ENCODE peak calls at places on chromosomes 12 and 14, in six cellular contexts. One of them, this sample, is unnamed.

GRCh38 chr12:30756074-30756473 is 1.3 kb upstream of the CAPRIN2 start:
- DNase-seq in GM12891: no peak
- DNase-seq in nephron progenitor cell: no peak
- DNase-seq in cerebellar cortex: no peak
- DNase-seq in endodermal cell: no peak
- DNase-seq in breast epithelium: no peak
- DNase-seq in this sample: no peak

GRCh38 chr14:61221906-61222305 is 59.2 kb downstream of the TMEM30B start:
- DNase-seq in GM12891: no peak
- DNase-seq in nephron progenitor cell: no peak
- DNase-seq in cerebellar cortex: no peak
- DNase-seq in endodermal cell: no peak
- DNase-seq in breast epithelium: no peak
- DNase-seq in this sample: no peak

GRCh38 chr12:53224268-53224896 is 7.6 kb downstream of the RARG start:
- DNase-seq in GM12891: no peak
- DNase-seq in nephron progenitor cell: no peak
- DNase-seq in cerebellar cortex: peak
- DNase-seq in endodermal cell: peak
- DNase-seq in breast epithelium: peak
- DNase-seq in this sample: peak

GRCh38 chr14:101689039-101689501 is 72.4 kb upstream of the PPP2R5C start:
- DNase-seq in GM12891: no peak
- DNase-seq in nephron progenitor cell: no peak
- DNase-seq in cerebellar cortex: no peak
- DNase-seq in endodermal cell: no peak
- DNase-seq in breast epithelium: no peak
- DNase-seq in this sample: no peak

GRCh38 chr12:64691793-64692583 is 67.2 kb downstream of the GNS start:
- DNase-seq in GM12891: no peak
- DNase-seq in nephron progenitor cell: no peak
- DNase-seq in cerebellar cortex: no peak
- DNase-seq in endodermal cell: no peak
- DNase-seq in breast epithelium: no peak
- DNase-seq in this sample: peak

GRCh38 chr12:120579179-120579578 is 2.0 kb downstream of the POP5 start:
- DNase-seq in GM12891: no peak
- DNase-seq in nephron progenitor cell: no peak
- DNase-seq in cerebellar cortex: no peak
- DNase-seq in endodermal cell: no peak
- DNase-seq in breast epithelium: no peak
- DNase-seq in this sample: no peak

GRCh38 chr12:131260251-131260905 is 306.7 kb downstream of the ADGRD1 start:
- DNase-seq in GM12891: no peak
- DNase-seq in nephron progenitor cell: no peak
- DNase-seq in cerebellar cortex: no peak
- DNase-seq in endodermal cell: no peak
- DNase-seq in breast epithelium: no peak
- DNase-seq in this sample: no peak

GRCh38 chr12:67457799-67458680 is 188.9 kb downstream of the CAND1 start:
- DNase-seq in GM12891: no peak
- DNase-seq in nephron progenitor cell: no peak
- DNase-seq in cerebellar cortex: no peak
- DNase-seq in endodermal cell: no peak
- DNase-seq in breast epithelium: peak
- DNase-seq in this sample: peak

GRCh38 chr14:67473290-67474082 is 15.0 kb downstream of the TMEM229B start:
- DNase-seq in GM12891: no peak
- DNase-seq in nephron progenitor cell: no peak
- DNase-seq in cerebellar cortex: no peak
- DNase-seq in endodermal cell: no peak
- DNase-seq in breast epithelium: no peak
- DNase-seq in this sample: no peak

GRCh38 chr12:68940731-68941130 is 7.8 kb upstream of the CPM start:
- DNase-seq in GM12891: no peak
- DNase-seq in nephron progenitor cell: no peak
- DNase-seq in cerebellar cortex: no peak
- DNase-seq in endodermal cell: no peak
- DNase-seq in breast epithelium: no peak
- DNase-seq in this sample: no peak

GRCh38 chr12:68932701-68933563 is at the start of gene CPM:
- DNase-seq in GM12891: peak
- DNase-seq in nephron progenitor cell: peak
- DNase-seq in cerebellar cortex: no peak
- DNase-seq in endodermal cell: peak
- DNase-seq in breast epithelium: peak
- DNase-seq in this sample: peak

GRCh38 chr14:92950193-92950540 is 27.2 kb downstream of the CHGA start:
- DNase-seq in GM12891: no peak
- DNase-seq in nephron progenitor cell: no peak
- DNase-seq in cerebellar cortex: no peak
- DNase-seq in endodermal cell: no peak
- DNase-seq in breast epithelium: no peak
- DNase-seq in this sample: no peak